ENCODE peak calls at places on chromosomes 13 and 19, in six cellular contexts. J is IMR-90, T is heart right ventricle, L is AG04449, E is Karpas-422, G is thoracic aorta. V is an unnamed sample.

GRCh38 chr19:47891622-47891922 is 5.5 kb upstream of the SULT2A1 start:
- DNase-seq in L (no peak), G (no peak), E (no peak), T (no peak), J (no peak), V (no peak)

GRCh38 chr13:72889496-72889895 is 107.6 kb downstream of the PIBF1 start:
- DNase-seq in G (no peak), T (no peak), J (no peak), L (no peak), E (no peak), V (no peak)

GRCh38 chr13:73096173-73097117 is 37.6 kb downstream of the KLF5 start:
- DNase-seq in G (no peak), T (no peak), E (no peak), L (no peak), J (peak; percentile 38), V (peak; percentile 1)

GRCh38 chr13:58852076-58852475 is 1220.5 kb downstream of the PCDH17 start:
- DNase-seq in L (no peak), T (no peak), G (no peak), E (no peak), J (no peak), V (peak; percentile 17)

GRCh38 chr19:53961523-53962345 is 1.0 kb upstream of the CACNG8 start:
- DNase-seq in T (no peak), L (no peak), E (no peak), G (no peak), J (no peak), V (no peak)

GRCh38 chr19:279231-279630 is 12.0 kb downstream of the PLPP2 start:
- DNase-seq in G (no peak), J (no peak), E (no peak), T (no peak), L (no peak), V (no peak)

GRCh38 chr13:73938375-73939070 is 195.7 kb downstream of the KLF12 start:
- DNase-seq in E (no peak), T (no peak), J (peak; percentile 94), G (no peak), L (peak; percentile 82), V (peak; percentile 84)

GRCh38 chr19:33438016-33438671 is 64.6 kb downstream of the CEBPG start:
- DNase-seq in G (no peak), L (no peak), E (no peak), J (peak; percentile 10), T (peak; percentile 44), V (no peak)

GRCh38 chr19:44228318-44228717 is 16.0 kb downstream of the ZNF227 start:
- DNase-seq in G (no peak), L (no peak), T (no peak), J (no peak), E (no peak), V (no peak)

GRCh38 chr19:34193876-34194275 is 21.6 kb downstream of the LSM14A start:
- DNase-seq in L (no peak), T (no peak), J (no peak), E (no peak), G (no peak), V (no peak)

GRCh38 chr13:37753776-37754175 is 115.8 kb downstream of the TRPC4 start:
- DNase-seq in T (no peak), L (no peak), G (no peak), E (no peak), J (no peak), V (no peak)

GRCh38 chr13:80011448-80012212 is 329.3 kb downstream of the SPRY2 start:
- DNase-seq in J (no peak), G (no peak), E (no peak), L (no peak), T (no peak), V (no peak)

GRCh38 chr19:17797397-17798201 is 2.7 kb downstream of the B3GNT3 start:
- DNase-seq in G (no peak), T (no peak), J (no peak), L (no peak), E (no peak), V (no peak)

GRCh38 chr13:43119206-43119605 is 95.8 kb downstream of the DNAJC15 start:
- DNase-seq in L (no peak), G (no peak), E (no peak), J (no peak), T (no peak), V (no peak)
- H3K4me3 ChIP-seq in L (no peak overlapping the region), G (no peak overlapping the region), E (no peak overlapping the region), J (no peak overlapping the region), T (no peak overlapping the region), V (no peak overlapping the region)

GRCh38 chr19:49147923-49148682 is 7.1 kb downstream of the HRC start:
- DNase-seq in G (no peak), J (no peak), T (no peak), E (no peak), L (no peak), V (no peak)
- H3K4me3 ChIP-seq in G (peak overlapping the region; percentile 79), J (no peak overlapping the region), T (no peak overlapping the region), E (no peak overlapping the region), L (no peak overlapping the region), V (no peak overlapping the region)

GRCh38 chr19:40804783-40805242 is 5.8 kb downstream of the EGLN2 start:
- DNase-seq in G (no peak), E (peak; percentile 59), T (no peak), J (no peak), L (no peak), V (no peak)

GRCh38 chr19:40801449-40802299 is 2.7 kb downstream of the EGLN2 start:
- DNase-seq in L (no peak), E (no peak), G (no peak), T (no peak), J (no peak), V (no peak)

GRCh38 chr19:40802300-40803169 is 3.5 kb downstream of the EGLN2 start:
- DNase-seq in L (no peak), J (no peak), E (peak; percentile 52), G (no peak), T (peak; percentile 81), V (no peak)

GRCh38 chr19:40803857-40804782 is 5.1 kb downstream of the EGLN2 start:
- DNase-seq in G (no peak), T (peak; percentile 61), L (no peak), E (peak; percentile 91), J (no peak), V (no peak)

GRCh38 chr19:40803170-40803856 is 4.3 kb downstream of the EGLN2 start:
- DNase-seq in L (no peak), T (no peak), J (no peak), E (no peak), G (no peak), V (no peak)
- H3K4me3 ChIP-seq in L (peak overlapping the region; percentile 8), T (no peak overlapping the region), J (no peak overlapping the region), E (peak overlapping the region; percentile 53), G (peak overlapping the region; percentile 91), V (no peak overlapping the region)

GRCh38 chr19:19459099-19459498 is 53.6 kb downstream of the GATAD2A start:
- DNase-seq in J (peak; percentile 73), L (no peak), G (no peak), E (no peak), T (no peak), V (no peak)
- H3K4me3 ChIP-seq in J (no peak overlapping the region), L (no peak overlapping the region), G (no peak overlapping the region), E (no peak overlapping the region), T (no peak overlapping the region), V (no peak overlapping the region)

GRCh38 chr19:45996933-45997332 is 1.7 kb downstream of the CCDC61 start:
- DNase-seq in L (no peak), E (no peak), T (no peak), J (no peak), G (no peak), V (no peak)

GRCh38 chr19:45999653-46000121 is 4.4 kb downstream of the CCDC61 start:
- DNase-seq in T (no peak), L (no peak), J (peak; percentile 43), E (peak; percentile 47), G (no peak), V (no peak)

GRCh38 chr19:46002678-46003275 is 7.5 kb downstream of the CCDC61 start:
- DNase-seq in G (no peak), L (no peak), E (no peak), J (no peak), T (no peak), V (no peak)

GRCh38 chr19:45998834-45999233 is 3.6 kb downstream of the CCDC61 start:
- DNase-seq in G (no peak), E (no peak), J (no peak), T (no peak), L (no peak), V (no peak)

DNA sequence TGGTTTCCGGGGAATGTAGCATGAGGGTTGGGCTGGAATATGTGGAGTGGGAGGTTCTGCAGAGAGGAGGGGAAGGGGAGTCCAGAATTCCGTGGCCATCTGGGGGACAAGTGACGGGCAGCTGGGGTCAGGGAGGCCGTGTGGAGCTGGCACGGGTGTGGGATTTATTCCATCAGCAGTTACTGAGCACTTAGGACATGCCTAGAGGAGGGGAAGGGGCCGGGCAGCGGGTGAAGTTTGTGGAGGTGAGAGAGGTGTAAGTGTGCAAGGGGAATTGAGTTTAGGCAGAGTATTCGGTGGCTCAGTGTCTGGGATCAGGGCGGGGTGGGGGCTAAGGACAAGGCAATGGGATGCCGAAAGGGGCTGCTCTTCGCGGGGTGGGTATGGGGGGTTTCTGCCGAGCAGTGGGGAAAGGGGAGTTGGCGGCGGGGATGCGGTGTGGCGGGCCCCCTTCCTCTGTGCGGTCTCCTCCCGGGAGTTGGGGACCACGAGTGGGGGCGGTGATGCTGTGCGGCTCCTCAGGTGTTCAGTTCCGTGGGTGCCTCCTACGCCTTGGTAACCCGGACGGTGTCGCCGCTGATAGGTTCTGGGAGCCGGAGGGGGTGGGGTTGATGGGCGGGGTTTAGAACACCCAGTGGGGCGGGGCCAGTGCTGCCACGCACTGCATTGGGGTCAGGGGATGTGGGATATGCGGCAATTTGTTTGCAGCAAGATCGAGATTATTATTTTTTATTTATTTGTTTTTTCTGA is 5.4 kb downstream of the CCDC61 start:
- DNase-seq in J (no peak), T (peak; percentile 44), L (no peak), G (no peak), E (peak; percentile 91), V (no peak)
- H3K4me3 ChIP-seq in J (no peak overlapping the region), T (no peak overlapping the region), L (peak overlapping the region; percentile 6), G (no peak overlapping the region), E (peak overlapping the region; percentile 67), V (peak overlapping the region; percentile 17)

GRCh38 chr13:95743192-95743591 is 66.3 kb downstream of the DNAJC3 start:
- DNase-seq in E (no peak), G (no peak), J (no peak), L (no peak), T (no peak), V (no peak)
- H3K4me3 ChIP-seq in E (no peak overlapping the region), G (no peak overlapping the region), J (no peak overlapping the region), L (no peak overlapping the region), T (no peak overlapping the region), V (no peak overlapping the region)

GRCh38 chr19:2554856-2555255 is 78.9 kb downstream of the GADD45B start:
- DNase-seq in E (no peak), J (peak; percentile 23), L (no peak), G (no peak), T (no peak), V (no peak)

GRCh38 chr19:2551172-2551863 is 75.4 kb downstream of the GADD45B start:
- DNase-seq in J (no peak), T (no peak), G (no peak), E (no peak), L (no peak), V (no peak)

GRCh38 chr19:2551864-2552185 is 75.9 kb downstream of the GADD45B start:
- DNase-seq in E (no peak), J (no peak), L (no peak), G (no peak), T (no peak), V (no peak)

GRCh38 chr19:2553510-2553909 is 77.6 kb downstream of the GADD45B start:
- DNase-seq in J (no peak), G (no peak), L (no peak), E (no peak), T (no peak), V (no peak)

GRCh38 chr19:2552859-2553258 is 76.9 kb downstream of the GADD45B start:
- DNase-seq in G (no peak), J (no peak), E (peak; percentile 81), L (no peak), T (no peak), V (no peak)
- H3K4me3 ChIP-seq in G (peak overlapping the region; percentile 44), J (no peak overlapping the region), E (peak overlapping the region; percentile 47), L (no peak overlapping the region), T (no peak overlapping the region), V (no peak overlapping the region)

V was measured in brain microvascular endothelial cell.